ENCODE peak calls at places on chromosomes 11 and 22, in eight cellular contexts. W is hepatocyte, C is A549, H is OCI-LY7, T is IMR-90, I is GM23338, S is Karpas-422, K is PC-3. L is an unnamed sample.

GRCh38 chr11:121763526-121763925 is 310.8 kb upstream of the SORL1-AS1 start:
- DNase-seq in W (no peak), C (no peak), H (peak; percentile 59), T (no peak), I (no peak), S (peak; percentile 42), K (no peak), L (no peak)

GRCh38 chr11:134599180-134599810 is 187.3 kb upstream of the B3GAT1 start:
- DNase-seq in W (no peak), C (no peak), H (no peak), T (no peak), I (no peak), S (no peak), K (no peak), L (no peak)

GRCh38 chr22:37179622-37180420 is 8.2 kb downstream of the C1QTNF6 start:
- DNase-seq in W (no peak), C (peak; percentile 24), H (no peak), T (no peak), I (no peak), S (no peak), K (no peak), L (no peak)

GRCh38 chr11:31355817-31356216 is 13.7 kb downstream of the DCDC1 start:
- DNase-seq in W (no peak), C (no peak), H (no peak), T (no peak), I (no peak), S (no peak), K (peak; percentile 24), L (no peak)

GRCh38 chr22:29907753-29908515 is 25.0 kb downstream of the MTMR3 start:
- DNase-seq in W (peak; percentile 92), C (peak; percentile 86), H (no peak), T (peak; percentile 99), I (peak; percentile 14), S (no peak), K (peak; percentile 98), L (no peak)

GRCh38 chr22:43133401-43133800 is 9.8 kb downstream of the MCAT start:
- DNase-seq in W (no peak), C (no peak), H (no peak), T (no peak), I (no peak), S (no peak), K (no peak), L (no peak)

GRCh38 chr11:56700919-56701485 is 2.1 kb downstream of the OR9G1 start:
- DNase-seq in W (no peak), C (no peak), H (no peak), T (no peak), I (no peak), S (no peak), K (no peak), L (no peak)

GRCh38 chr11:34929794-34930763 is 13.7 kb downstream of the PDHX start:
- DNase-seq in W (peak; percentile 72), C (peak; percentile 45), H (no peak), T (no peak), I (no peak), S (no peak), K (no peak), L (no peak)

GRCh38 chr11:82945682-82946081 is 44.1 kb downstream of the DDIAS start:
- DNase-seq in W (no peak), C (no peak), H (no peak), T (no peak), I (no peak), S (no peak), K (no peak), L (no peak)

GRCh38 chr11:12276356-12276755 is 101.0 kb upstream of the PARVA start:
- DNase-seq in W (no peak), C (no peak), H (no peak), T (no peak), I (no peak), S (no peak), K (no peak), L (no peak)

GRCh38 chr11:66631883-66632282 is 6.6 kb upstream of the RBM4 start:
- DNase-seq in W (no peak), C (no peak), H (no peak), T (no peak), I (no peak), S (no peak), K (no peak), L (no peak)

GRCh38 chr11:62573006-62573591 is 592 bp downstream of the EEF1G start:
- DNase-seq in W (peak; percentile 36), C (no peak), H (peak; percentile 51), T (no peak), I (peak; percentile 26), S (peak; percentile 70), K (no peak), L (no peak)

GRCh38 chr11:84905411-84905810 is 721.7 kb downstream of the DLG2 start:
- DNase-seq in W (no peak), C (no peak), H (no peak), T (peak; percentile 22), I (no peak), S (no peak), K (peak; percentile 67), L (no peak)

GRCh38 chr11:69007978-69008381 is 5.1 kb downstream of the MRGPRF start:
- DNase-seq in W (peak; percentile 57), C (peak; percentile 24), H (no peak), T (peak; percentile 71), I (no peak), S (no peak), K (no peak), L (no peak)

GRCh38 chr22:39658367-39658766 is 87.8 kb downstream of the CACNA1I start:
- DNase-seq in W (no peak), C (peak; percentile 29), H (no peak), T (no peak), I (no peak), S (no peak), K (no peak), L (no peak)

GRCh38 chr11:126053340-126054286 is 9.1 kb downstream of the CDON start:
- DNase-seq in W (no peak), C (no peak), H (no peak), T (no peak), I (no peak), S (no peak), K (peak; percentile 13), L (no peak)

GRCh38 chr11:110524227-110524626 is 94.5 kb downstream of the FDX1 start:
- DNase-seq in W (peak; percentile 26), C (peak; percentile 28), H (no peak), T (peak; percentile 99), I (no peak), S (no peak), K (peak; percentile 14), L (no peak)

GRCh38 chr11:1341928-1342524 is 32.6 kb upstream of the TOLLIP start:
- DNase-seq in W (no peak), C (peak; percentile 68), H (no peak), T (peak; percentile 64), I (no peak), S (no peak), K (peak; percentile 4), L (no peak)

GRCh38 chr11:62786318-62787004 is 741 bp upstream of the TMEM179B start:
- DNase-seq in W (peak; percentile 94), C (peak; percentile 86), H (peak; percentile 92), T (peak; percentile 68), I (peak; percentile 97), S (peak; percentile 94), K (peak; percentile 95), L (peak; percentile 88)

GRCh38 chr11:65498727-65498976 is 193 bp upstream of the MALAT1 start:
- DNase-seq in W (no peak), C (no peak), H (no peak), T (no peak), I (no peak), S (no peak), K (no peak), L (no peak)

GRCh38 chr11:60428517-60428916 is 855 bp upstream of the MS4A5 start:
- DNase-seq in W (no peak), C (peak; percentile 3), H (no peak), T (no peak), I (no peak), S (no peak), K (peak; percentile 78), L (no peak)

GRCh38 chr11:26043665-26044064 is 288.3 kb upstream of the ANO3 start:
- DNase-seq in W (no peak), C (no peak), H (peak; percentile 5), T (no peak), I (no peak), S (no peak), K (no peak), L (no peak)
- H3K4me2 ChIP-seq in W (no peak overlapping the region), C (no peak overlapping the region), H (peak overlapping the region; percentile 30), T (no peak overlapping the region), I (no peak overlapping the region), S (no peak overlapping the region), K (no peak overlapping the region), L (no peak overlapping the region)

DNA sequence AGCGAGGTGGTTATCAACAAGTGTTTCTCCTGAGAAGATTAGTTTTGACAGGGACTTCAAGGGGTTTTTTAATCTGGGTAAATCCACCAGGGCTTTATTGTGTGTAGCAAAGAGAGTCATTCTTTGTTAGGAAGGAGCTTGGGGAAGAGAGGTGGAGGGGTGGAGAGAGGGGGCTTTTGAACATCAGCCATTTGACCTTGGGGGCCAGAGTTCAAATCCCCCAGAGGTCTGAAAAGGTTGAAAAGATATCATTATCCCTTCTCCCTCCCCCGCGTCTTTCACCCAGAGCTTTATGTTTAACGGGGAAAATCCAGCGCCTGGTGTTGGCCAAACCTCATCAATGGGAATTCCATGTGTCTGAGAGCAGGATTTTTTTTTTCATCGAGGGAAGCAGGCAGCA is 122.5 kb upstream of the HSD17B12 start:
- DNase-seq in W (no peak), C (no peak), H (no peak), T (no peak), I (no peak), S (no peak), K (no peak), L (no peak)
- H3K4me3 ChIP-seq in W (no peak overlapping the region), C (no peak overlapping the region), H (no peak overlapping the region), T (no peak overlapping the region), I (peak overlapping the region; percentile 55), S (no peak overlapping the region), K (no peak overlapping the region), L (peak overlapping the region; percentile 37)

DNA sequence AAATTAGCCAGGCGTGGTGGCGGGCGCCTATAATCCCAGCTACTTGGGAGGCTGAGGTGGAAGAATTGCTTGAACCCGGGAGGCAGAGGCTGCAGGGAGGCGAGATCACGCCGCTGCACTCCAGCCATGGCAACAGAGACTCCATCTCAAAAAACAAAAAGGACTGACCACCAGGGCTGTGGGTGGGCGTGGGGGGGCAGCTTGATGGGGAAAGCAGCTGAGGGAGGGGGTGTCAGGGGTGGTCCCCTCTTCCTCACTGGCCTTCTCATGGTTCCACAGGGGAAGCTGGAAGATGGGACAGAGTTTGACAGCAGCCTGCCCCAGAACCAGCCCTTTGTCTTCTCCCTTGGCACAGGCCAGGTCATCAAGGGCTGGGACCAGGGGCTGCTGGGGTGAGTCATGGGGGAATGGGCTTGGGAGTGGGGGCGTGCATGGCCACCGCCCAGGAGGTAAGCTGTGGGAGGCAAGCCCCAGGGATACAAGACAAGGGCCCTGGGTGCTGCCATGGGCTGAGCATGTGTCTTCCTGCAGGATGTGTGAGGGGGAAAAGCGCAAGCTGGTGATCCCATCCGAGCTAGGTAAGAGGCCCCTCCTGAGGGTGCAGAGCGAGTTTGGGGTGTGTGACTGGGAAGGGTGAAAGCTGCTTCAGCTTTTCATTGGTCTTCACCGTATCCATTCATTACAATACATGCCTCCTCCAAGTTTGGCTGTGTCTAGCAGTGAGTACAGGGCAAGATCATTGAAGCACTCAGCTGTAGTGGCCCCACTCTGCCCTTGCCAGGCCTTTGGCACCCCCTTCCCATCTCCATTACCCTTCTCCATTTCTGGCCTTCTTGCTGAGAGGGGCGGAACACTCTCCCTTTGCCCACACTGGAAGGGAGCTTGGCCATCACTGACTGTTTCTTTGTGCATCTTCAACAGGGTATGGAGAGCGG is 2.3 kb downstream of the FKBP2 start:
- DNase-seq in W (no peak), C (no peak), H (no peak), T (no peak), I (no peak), S (peak; percentile 59), K (no peak), L (no peak)
- H3K4me2 ChIP-seq in W (peak overlapping the region; percentile 80), C (peak overlapping the region; percentile 100), H (peak overlapping the region; percentile 98), T (no peak overlapping the region), I (peak overlapping the region; percentile 96), S (peak overlapping the region; percentile 80), K (peak overlapping the region; percentile 94), L (no peak overlapping the region)

GRCh38 chr22:46619830-46620501 is at the start of gene GRAMD4:
- DNase-seq in W (no peak), C (no peak), H (no peak), T (no peak), I (no peak), S (no peak), K (no peak), L (no peak)
- H3K4me3 ChIP-seq in W (no peak within 1 kb of the TSS), C (no peak within 1 kb of the TSS), H (no peak within 1 kb of the TSS), T (no peak within 1 kb of the TSS), I (no peak within 1 kb of the TSS), S (no peak within 1 kb of the TSS), K (no peak within 1 kb of the TSS), L (no peak within 1 kb of the TSS)